ENCODE peak calls at places on chromosomes 13 and 19, in nine cellular contexts. U is CD4-positive, CD25-positive, alpha-beta regulatory T cell; M is A673; W is thoracic aorta; X is CD8-positive, alpha-beta T cell; C is HCT116; R is H1; Z is GM23248; V is mammary epithelial cell. D is an unnamed sample.

GRCh38 chr13:30805132-30805537 is 69.8 kb downstream of the ALOX5AP start:
- DNase-seq in U (no peak), M (no peak), W (no peak), X (no peak), C (no peak), R (no peak), Z (no peak), V (no peak), D (no peak)

GRCh38 chr13:29743229-29743786 is 107.1 kb downstream of the UBL3 start:
- DNase-seq in U (no peak), M (no peak), W (no peak), X (no peak), C (no peak), R (no peak), Z (peak; percentile 77), V (no peak), D (peak; percentile 43)

GRCh38 chr13:32019612-32020233 is 11.9 kb upstream of the FRY start:
- DNase-seq in U (no peak), M (peak; percentile 59), W (no peak), X (peak; percentile 8), C (peak; percentile 37), R (no peak), Z (peak; percentile 58), V (peak; percentile 30), D (peak; percentile 11)

GRCh38 chr13:34025746-34026145 is 207.8 kb downstream of the RFC3 start:
- DNase-seq in U (no peak), M (no peak), W (no peak), X (no peak), C (no peak), R (no peak), Z (peak; percentile 56), V (peak; percentile 65), D (peak; percentile 62)

GRCh38 chr19:34120846-34121639 is 51.3 kb upstream of the LSM14A start:
- DNase-seq in U (peak; percentile 5), M (peak; percentile 73), W (no peak), X (peak; percentile 31), C (peak; percentile 43), R (peak; percentile 67), Z (peak; percentile 62), V (peak; percentile 26), D (peak; percentile 38)

GRCh38 chr13:94602467-94602866 is 810 bp downstream of the GPR180 start:
- DNase-seq in U (no peak), M (no peak), W (no peak), X (no peak), C (no peak), R (no peak), Z (no peak), V (no peak), D (no peak)

GRCh38 chr13:72651196-72651595 is 76.2 kb downstream of the MZT1 start:
- DNase-seq in U (no peak), M (peak; percentile 11), W (no peak), X (no peak), C (peak; percentile 31), R (no peak), Z (no peak), V (no peak), D (no peak)

GRCh38 chr13:41645313-41645712 is 188.0 kb downstream of the RGCC start:
- DNase-seq in U (no peak), M (no peak), W (no peak), X (no peak), C (no peak), R (no peak), Z (peak; percentile 92), V (peak; percentile 60), D (peak; percentile 73)

GRCh38 chr19:6020972-6021805 is 43.2 kb upstream of the RANBP3 start:
- DNase-seq in U (no peak), M (no peak), W (no peak), X (no peak), C (no peak), R (no peak), Z (no peak), V (no peak), D (no peak)

GRCh38 chr19:3270908-3271307 is 46.4 kb downstream of the CELF5 start:
- DNase-seq in U (peak; percentile 26), M (peak; percentile 84), W (no peak), X (peak; percentile 25), C (peak; percentile 26), R (no peak), Z (peak; percentile 73), V (peak; percentile 48), D (no peak)

GRCh38 chr19:39110263-39110967 is 15.2 kb upstream of the PAK4 start:
- DNase-seq in U (peak; percentile 58), M (peak; percentile 60), W (no peak), X (peak; percentile 65), C (peak; percentile 41), R (peak; percentile 92), Z (peak; percentile 62), V (no peak), D (peak; percentile 54)

GRCh38 chr19:50925734-50926133 is 14.5 kb upstream of the KLK4 start:
- DNase-seq in U (no peak), M (no peak), W (no peak), X (no peak), C (no peak), R (no peak), Z (peak; percentile 48), V (peak; percentile 80), D (no peak)

GRCh38 chr13:89751537-89751936 is 1596.0 kb upstream of the MIR17HG start:
- DNase-seq in U (no peak), M (no peak), W (no peak), X (no peak), C (no peak), R (no peak), Z (no peak), V (no peak), D (no peak)

GRCh38 chr19:412356-413355 is 3.7 kb upstream of the C2CD4C start:
- DNase-seq in U (no peak), M (no peak), W (no peak), X (no peak), C (no peak), R (peak; percentile 58), Z (no peak), V (no peak), D (no peak)

GRCh38 chr19:11685676-11686650 is 52.8 kb downstream of the ZNF823 start:
- DNase-seq in U (no peak), M (no peak), W (no peak), X (no peak), C (no peak), R (no peak), Z (no peak), V (no peak), D (no peak)

GRCh38 chr13:29925457-29925856 is 75.0 kb upstream of the UBL3 start:
- DNase-seq in U (no peak), M (peak; percentile 68), W (peak; percentile 90), X (no peak), C (no peak), R (no peak), Z (peak; percentile 94), V (peak; percentile 79), D (peak; percentile 73)

GRCh38 chr13:31968473-31968872 is 63.1 kb upstream of the FRY start:
- DNase-seq in U (no peak), M (no peak), W (no peak), X (no peak), C (no peak), R (no peak), Z (no peak), V (no peak), D (no peak)

GRCh38 chr13:46559272-46559805 is 6.4 kb downstream of the LRCH1 start:
- DNase-seq in U (no peak), M (no peak), W (no peak), X (no peak), C (no peak), R (no peak), Z (peak; percentile 16), V (peak; percentile 8), D (no peak)

GRCh38 chr19:11182994-11183393 is 14.4 kb downstream of the KANK2 start:
- DNase-seq in U (no peak), M (no peak), W (no peak), X (no peak), C (no peak), R (no peak), Z (no peak), V (no peak), D (no peak)

GRCh38 chr13:87128006-87128405 is 543.2 kb upstream of the SLITRK5 start:
- DNase-seq in U (no peak), M (peak; percentile 22), W (no peak), X (no peak), C (no peak), R (no peak), Z (peak; percentile 80), V (no peak), D (peak; percentile 1)

GRCh38 chr13:100275746-100276145 is 186.9 kb downstream of the PCCA start:
- DNase-seq in U (no peak), M (no peak), W (no peak), X (no peak), C (no peak), R (no peak), Z (peak; percentile 10), V (peak; percentile 79), D (no peak)
- H3K4me3 ChIP-seq in U (no peak overlapping the region), M (no peak overlapping the region), W (no peak overlapping the region), X (no peak overlapping the region), C (no peak overlapping the region), R (no peak overlapping the region), Z (no peak overlapping the region), V (no peak overlapping the region), D (no peak overlapping the region)

DNA sequence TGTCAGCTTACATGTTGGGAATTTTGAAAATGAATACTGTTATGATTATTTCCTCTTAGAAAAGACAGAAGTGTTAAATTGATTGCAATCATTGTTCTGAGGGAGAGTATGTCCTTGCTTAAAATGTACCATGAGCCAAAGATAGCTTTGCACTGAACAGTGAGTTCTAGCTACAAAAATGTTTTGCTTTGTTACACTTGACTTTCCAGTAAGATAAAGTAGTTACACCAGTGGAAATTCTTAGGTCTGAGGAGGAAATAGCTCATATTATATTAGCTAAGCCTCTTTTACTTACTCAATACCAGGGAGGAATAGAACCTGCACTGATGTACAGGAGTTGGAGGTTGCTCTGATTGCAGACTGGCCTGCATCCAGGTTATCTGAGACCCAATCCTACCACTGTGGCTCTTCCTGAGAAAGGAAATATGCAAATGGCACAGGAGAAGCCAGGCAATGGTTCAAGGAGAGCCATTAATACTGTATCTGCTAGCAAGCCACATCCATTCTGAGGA is 53.0 kb upstream of the FBXL3 start:
- DNase-seq in U (no peak), M (no peak), W (no peak), X (no peak), C (no peak), R (no peak), Z (no peak), V (no peak), D (no peak)
- H3K36me3 ChIP-seq in U (peaks cover 91% of the 10 kb centered on the region), M (peaks cover 5% of the 10 kb centered on the region), W (peaks cover 12% of the 10 kb centered on the region), X (peaks cover 65% of the 10 kb centered on the region), C (no peaks in the 10 kb centered on the region), R (no peaks in the 10 kb centered on the region), Z (peaks cover 74% of the 10 kb centered on the region), V (peaks cover 29% of the 10 kb centered on the region), D (peaks cover 25% of the 10 kb centered on the region)

GRCh38 chr19:31113250-31113685 is 236.0 kb downstream of the TSHZ3 start:
- DNase-seq in U (no peak), M (no peak), W (no peak), X (no peak), C (no peak), R (no peak), Z (peak; percentile 44), V (no peak), D (peak; percentile 31)
- H3K9me3 ChIP-seq in U (no peaks in the 10 kb centered on the region), M (no peaks in the 10 kb centered on the region), W (no peaks in the 10 kb centered on the region), X (no peaks in the 10 kb centered on the region), C (peaks cover 14% of the 10 kb centered on the region), R (no peaks in the 10 kb centered on the region), Z (no peaks in the 10 kb centered on the region), V (no peaks in the 10 kb centered on the region), D (no peaks in the 10 kb centered on the region)

DNA sequence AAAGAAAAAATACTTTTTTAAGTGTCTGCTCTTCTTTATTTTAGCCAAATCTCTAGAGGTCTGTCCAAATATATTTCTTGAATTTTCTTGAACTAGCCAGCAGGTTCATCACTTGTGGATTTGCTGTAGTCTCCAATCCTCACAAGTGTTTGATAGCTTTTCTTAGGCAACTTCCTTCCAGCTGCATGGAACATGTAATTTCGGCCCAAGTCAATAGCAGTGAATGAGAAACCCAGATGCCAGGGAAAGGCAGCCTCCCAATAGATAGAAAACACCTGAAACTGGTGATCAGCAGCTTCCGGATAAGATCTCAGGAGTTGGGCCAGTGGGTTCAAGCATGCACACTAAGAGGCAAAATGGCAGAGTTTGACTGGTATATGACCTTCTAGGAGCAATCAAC is 15.5 kb upstream of the RNASEH2B start:
- DNase-seq in U (no peak), M (no peak), W (no peak), X (no peak), C (no peak), R (no peak), Z (no peak), V (no peak), D (no peak)
- H3K4me3 ChIP-seq in U (peak overlapping the region; percentile 80), M (no peak overlapping the region), W (no peak overlapping the region), X (no peak overlapping the region), C (no peak overlapping the region), R (peak overlapping the region; percentile 14), Z (no peak overlapping the region), V (no peak overlapping the region), D (no peak overlapping the region)

D was measured in MG63.